ENCODE peak calls at places on chromosomes 16 and 17, in nine cellular contexts. One of them, this sample, is unnamed.

GRCh38 chr17:57442914-57443571 is 186.7 kb downstream of the MSI2 start:
- DNase-seq in AG09309: no peak
- DNase-seq in CD8-positive, alpha-beta T cell: peak
- DNase-seq in stomach: peak
- DNase-seq in suprapubic skin: no peak
- DNase-seq in H1: no peak
- DNase-seq in cardiac fibroblast: peak
- DNase-seq in cardiac muscle cell: peak
- DNase-seq in fibroblast of pulmonary artery: no peak
- DNase-seq in this sample: peak

GRCh38 chr17:32485261-32485955 is 1.4 kb upstream of the CDK5R1 start:
- DNase-seq in AG09309: no peak
- DNase-seq in CD8-positive, alpha-beta T cell: no peak
- DNase-seq in stomach: no peak
- DNase-seq in suprapubic skin: peak
- DNase-seq in H1: no peak
- DNase-seq in cardiac fibroblast: no peak
- DNase-seq in cardiac muscle cell: no peak
- DNase-seq in fibroblast of pulmonary artery: no peak
- DNase-seq in this sample: no peak

GRCh38 chr17:66426397-66427033 is 124.1 kb downstream of the PRKCA start:
- DNase-seq in AG09309: no peak
- DNase-seq in CD8-positive, alpha-beta T cell: peak
- DNase-seq in stomach: no peak
- DNase-seq in suprapubic skin: no peak
- DNase-seq in H1: no peak
- DNase-seq in cardiac fibroblast: peak
- DNase-seq in cardiac muscle cell: no peak
- DNase-seq in fibroblast of pulmonary artery: peak
- DNase-seq in this sample: peak

GRCh38 chr17:3993493-3994220 is 29.4 kb upstream of the ATP2A3 start:
- DNase-seq in AG09309: no peak
- DNase-seq in CD8-positive, alpha-beta T cell: no peak
- DNase-seq in stomach: no peak
- DNase-seq in suprapubic skin: peak
- DNase-seq in H1: no peak
- DNase-seq in cardiac fibroblast: no peak
- DNase-seq in cardiac muscle cell: no peak
- DNase-seq in fibroblast of pulmonary artery: no peak
- DNase-seq in this sample: no peak

GRCh38 chr17:9937164-9937835 is 32.2 kb upstream of the RCVRN start:
- DNase-seq in AG09309: peak
- DNase-seq in CD8-positive, alpha-beta T cell: no peak
- DNase-seq in stomach: no peak
- DNase-seq in suprapubic skin: peak
- DNase-seq in H1: no peak
- DNase-seq in cardiac fibroblast: no peak
- DNase-seq in cardiac muscle cell: no peak
- DNase-seq in fibroblast of pulmonary artery: no peak
- DNase-seq in this sample: no peak

GRCh38 chr16:19517424-19518089 is 4.3 kb downstream of the GDE1 start:
- DNase-seq in AG09309: no peak
- DNase-seq in CD8-positive, alpha-beta T cell: no peak
- DNase-seq in stomach: no peak
- DNase-seq in suprapubic skin: no peak
- DNase-seq in H1: no peak
- DNase-seq in cardiac fibroblast: peak
- DNase-seq in cardiac muscle cell: no peak
- DNase-seq in fibroblast of pulmonary artery: no peak
- DNase-seq in this sample: no peak

GRCh38 chr16:49484454-49484853 is 110.8 kb downstream of the C16orf78 start:
- DNase-seq in AG09309: no peak
- DNase-seq in CD8-positive, alpha-beta T cell: no peak
- DNase-seq in stomach: peak
- DNase-seq in suprapubic skin: peak
- DNase-seq in H1: peak
- DNase-seq in cardiac fibroblast: peak
- DNase-seq in cardiac muscle cell: peak
- DNase-seq in fibroblast of pulmonary artery: peak
- DNase-seq in this sample: no peak

GRCh38 chr16:84532299-84532724 is 27.9 kb upstream of the MEAK7 start:
- DNase-seq in AG09309: peak
- DNase-seq in CD8-positive, alpha-beta T cell: no peak
- DNase-seq in stomach: no peak
- DNase-seq in suprapubic skin: no peak
- DNase-seq in H1: no peak
- DNase-seq in cardiac fibroblast: peak
- DNase-seq in cardiac muscle cell: peak
- DNase-seq in fibroblast of pulmonary artery: peak
- DNase-seq in this sample: no peak

GRCh38 chr16:27529962-27530361 is 19.8 kb downstream of the GTF3C1 start:
- DNase-seq in AG09309: peak
- DNase-seq in CD8-positive, alpha-beta T cell: no peak
- DNase-seq in stomach: no peak
- DNase-seq in suprapubic skin: no peak
- DNase-seq in H1: no peak
- DNase-seq in cardiac fibroblast: peak
- DNase-seq in cardiac muscle cell: no peak
- DNase-seq in fibroblast of pulmonary artery: no peak
- DNase-seq in this sample: no peak

GRCh38 chr16:12271006-12271405 is 294.5 kb downstream of the SNX29 start:
- DNase-seq in AG09309: no peak
- DNase-seq in CD8-positive, alpha-beta T cell: no peak
- DNase-seq in stomach: no peak
- DNase-seq in suprapubic skin: no peak
- DNase-seq in H1: peak
- DNase-seq in cardiac fibroblast: peak
- DNase-seq in cardiac muscle cell: no peak
- DNase-seq in fibroblast of pulmonary artery: no peak
- DNase-seq in this sample: peak

GRCh38 chr17:2011421-2012371 is 13.4 kb downstream of the RTN4RL1 start:
- DNase-seq in AG09309: no peak
- DNase-seq in CD8-positive, alpha-beta T cell: no peak
- DNase-seq in stomach: peak
- DNase-seq in suprapubic skin: peak
- DNase-seq in H1: no peak
- DNase-seq in cardiac fibroblast: peak
- DNase-seq in cardiac muscle cell: no peak
- DNase-seq in fibroblast of pulmonary artery: no peak
- DNase-seq in this sample: peak

GRCh38 chr17:280901-281300 is 71.7 kb downstream of the RPH3AL start:
- DNase-seq in AG09309: no peak
- DNase-seq in CD8-positive, alpha-beta T cell: no peak
- DNase-seq in stomach: peak
- DNase-seq in suprapubic skin: no peak
- DNase-seq in H1: peak
- DNase-seq in cardiac fibroblast: no peak
- DNase-seq in cardiac muscle cell: no peak
- DNase-seq in fibroblast of pulmonary artery: no peak
- DNase-seq in this sample: no peak

GRCh38 chr17:37742762-37743611 is 1.9 kb downstream of the HNF1B start:
- DNase-seq in AG09309: no peak
- DNase-seq in CD8-positive, alpha-beta T cell: no peak
- DNase-seq in stomach: peak
- DNase-seq in suprapubic skin: no peak
- DNase-seq in H1: peak
- DNase-seq in cardiac fibroblast: no peak
- DNase-seq in cardiac muscle cell: peak
- DNase-seq in fibroblast of pulmonary artery: no peak
- DNase-seq in this sample: no peak

GRCh38 chr17:74274060-74274702 is at the start of gene DNAI2:
- DNase-seq in AG09309: no peak
- DNase-seq in CD8-positive, alpha-beta T cell: peak
- DNase-seq in stomach: no peak
- DNase-seq in suprapubic skin: no peak
- DNase-seq in H1: peak
- DNase-seq in cardiac fibroblast: no peak
- DNase-seq in cardiac muscle cell: peak
- DNase-seq in fibroblast of pulmonary artery: no peak
- DNase-seq in this sample: peak

GRCh38 chr16:67246945-67247697 is at the start of gene FHOD1:
- DNase-seq in AG09309: peak
- DNase-seq in CD8-positive, alpha-beta T cell: peak
- DNase-seq in stomach: peak
- DNase-seq in suprapubic skin: peak
- DNase-seq in H1: peak
- DNase-seq in cardiac fibroblast: peak
- DNase-seq in cardiac muscle cell: peak
- DNase-seq in fibroblast of pulmonary artery: peak
- DNase-seq in this sample: peak

GRCh38 chr16:48295493-48296281 is 48.3 kb upstream of the ABCC11 start:
- DNase-seq in AG09309: no peak
- DNase-seq in CD8-positive, alpha-beta T cell: no peak
- DNase-seq in stomach: no peak
- DNase-seq in suprapubic skin: no peak
- DNase-seq in H1: no peak
- DNase-seq in cardiac fibroblast: no peak
- DNase-seq in cardiac muscle cell: no peak
- DNase-seq in fibroblast of pulmonary artery: no peak
- DNase-seq in this sample: no peak

GRCh38 chr16:77912617-77913016 is 109.7 kb upstream of the CLEC3A start:
- DNase-seq in AG09309: no peak
- DNase-seq in CD8-positive, alpha-beta T cell: no peak
- DNase-seq in stomach: no peak
- DNase-seq in suprapubic skin: no peak
- DNase-seq in H1: no peak
- DNase-seq in cardiac fibroblast: no peak
- DNase-seq in cardiac muscle cell: no peak
- DNase-seq in fibroblast of pulmonary artery: no peak
- DNase-seq in this sample: peak
- TF ChIP-seq CTCF in AG09309: no peak
- TF ChIP-seq CTCF in CD8-positive, alpha-beta T cell: no peak
- TF ChIP-seq CTCF in stomach: no peak
- TF ChIP-seq CTCF in suprapubic skin: no peak
- TF ChIP-seq CTCF in H1: no peak
- TF ChIP-seq CTCF in cardiac fibroblast: no peak
- TF ChIP-seq CTCF in cardiac muscle cell: no peak
- TF ChIP-seq CTCF in fibroblast of pulmonary artery: no peak
- TF ChIP-seq CTCF in this sample: no peak

DNA sequence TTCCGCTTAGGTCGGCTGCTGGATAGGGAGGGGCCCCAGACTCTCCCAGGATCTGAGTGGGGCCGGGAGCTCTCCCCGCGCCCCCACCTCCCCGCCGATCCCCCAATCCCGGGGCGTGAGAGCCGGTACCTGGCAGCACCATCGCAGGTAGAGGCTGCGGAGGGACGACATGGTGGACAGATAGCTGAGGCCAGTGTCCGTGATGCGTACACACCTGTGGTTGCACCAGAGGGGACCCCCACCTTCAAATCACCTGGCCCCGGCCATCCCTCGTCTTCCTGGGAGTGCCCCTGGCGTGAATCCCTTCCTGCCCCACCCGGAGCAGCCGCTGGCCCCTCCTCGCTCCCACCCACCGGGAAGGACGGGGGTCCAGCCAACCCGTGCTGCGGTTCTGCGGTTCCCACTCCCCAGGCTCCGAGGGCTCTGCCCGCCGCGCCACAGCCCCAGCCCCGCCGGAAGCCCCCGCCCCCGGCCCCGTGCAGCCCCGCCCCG is 4.7 kb upstream of the WDR24 start:
- DNase-seq in AG09309: no peak
- DNase-seq in CD8-positive, alpha-beta T cell: no peak
- DNase-seq in stomach: no peak
- DNase-seq in suprapubic skin: no peak
- DNase-seq in H1: peak
- DNase-seq in cardiac fibroblast: no peak
- DNase-seq in cardiac muscle cell: no peak
- DNase-seq in fibroblast of pulmonary artery: no peak
- DNase-seq in this sample: no peak
- H3K4me3 ChIP-seq in AG09309: no peak
- H3K4me3 ChIP-seq in CD8-positive, alpha-beta T cell: peak
- H3K4me3 ChIP-seq in stomach: peak
- H3K4me3 ChIP-seq in suprapubic skin: peak
- H3K4me3 ChIP-seq in H1: peak
- H3K4me3 ChIP-seq in cardiac fibroblast: no peak
- H3K4me3 ChIP-seq in cardiac muscle cell: no peak
- H3K4me3 ChIP-seq in fibroblast of pulmonary artery: no peak
- H3K4me3 ChIP-seq in this sample: no peak

DNA sequence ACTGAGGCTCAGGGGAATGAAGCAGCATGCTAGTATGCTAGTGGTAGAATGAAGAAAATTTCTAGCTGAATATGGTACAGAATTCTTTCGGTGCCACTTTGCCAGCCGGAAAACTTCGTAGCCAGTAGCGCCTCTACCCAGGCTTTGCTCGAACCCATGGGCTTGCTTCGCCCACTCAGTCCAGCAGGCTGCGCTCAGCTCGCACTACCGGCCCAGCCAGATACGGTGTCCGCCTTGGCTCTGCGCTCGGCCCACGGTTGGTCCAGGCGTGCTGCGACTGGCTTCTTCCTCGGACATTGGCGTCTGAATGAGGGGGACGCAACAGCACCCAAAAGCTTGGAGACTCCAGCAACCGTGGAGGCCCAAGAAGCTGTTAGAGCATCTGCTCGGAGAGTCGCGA is 372.5 kb upstream of the CDH8 start:
- DNase-seq in AG09309: no peak
- DNase-seq in CD8-positive, alpha-beta T cell: no peak
- DNase-seq in stomach: no peak
- DNase-seq in suprapubic skin: no peak
- DNase-seq in H1: peak
- DNase-seq in cardiac fibroblast: no peak
- DNase-seq in cardiac muscle cell: peak
- DNase-seq in fibroblast of pulmonary artery: no peak
- DNase-seq in this sample: no peak
- TF ChIP-seq CTCF in AG09309: no peak
- TF ChIP-seq CTCF in CD8-positive, alpha-beta T cell: no peak
- TF ChIP-seq CTCF in stomach: no peak
- TF ChIP-seq CTCF in suprapubic skin: no peak
- TF ChIP-seq CTCF in H1: peak
- TF ChIP-seq CTCF in cardiac fibroblast: no peak
- TF ChIP-seq CTCF in cardiac muscle cell: no peak
- TF ChIP-seq CTCF in fibroblast of pulmonary artery: no peak
- TF ChIP-seq CTCF in this sample: no peak

DNA sequence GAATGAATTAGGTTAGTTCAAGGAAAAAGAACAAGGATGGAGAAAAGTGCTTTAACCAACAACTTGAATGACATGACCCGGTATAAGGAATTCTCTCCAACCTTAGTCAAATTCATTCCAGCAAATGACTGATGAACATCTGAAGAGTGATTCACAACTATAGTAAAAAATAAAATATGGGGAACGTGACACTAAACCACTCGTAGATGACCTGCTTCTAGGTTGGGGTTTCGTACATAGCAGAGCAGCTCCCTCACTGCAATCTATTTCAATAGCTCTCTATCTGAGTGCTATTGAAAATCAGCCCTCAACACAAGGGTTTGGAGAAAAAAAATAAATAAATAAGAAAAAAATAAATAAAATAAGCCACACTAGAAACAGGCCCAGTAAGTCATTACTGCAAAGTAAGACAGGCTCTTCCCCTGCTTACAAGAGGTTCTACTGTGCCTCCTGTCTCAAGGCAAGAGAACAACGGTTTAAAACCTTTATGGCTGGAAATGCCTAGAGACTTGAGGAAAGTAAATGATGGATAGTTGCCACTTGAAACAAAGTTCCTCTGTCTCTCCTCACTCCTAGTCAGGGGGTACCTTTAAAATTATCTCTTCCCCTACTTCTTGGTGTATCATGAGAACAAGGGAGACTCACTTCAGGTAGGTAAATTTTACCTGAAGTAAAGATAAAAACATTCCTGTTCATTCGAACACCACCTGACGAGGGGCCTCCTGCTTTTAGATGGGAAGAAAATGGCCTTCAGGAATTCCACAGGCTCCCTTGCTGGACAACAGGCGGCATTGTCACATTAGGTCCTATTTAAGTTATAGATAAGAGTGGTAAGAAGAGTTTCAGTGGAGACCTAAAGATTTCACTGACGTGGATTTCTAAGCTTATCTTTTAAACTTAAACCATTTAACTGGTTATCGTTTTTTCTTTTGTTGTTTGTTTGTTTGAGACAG is 20.5 kb downstream of the COG7 start:
- DNase-seq in AG09309: no peak
- DNase-seq in CD8-positive, alpha-beta T cell: no peak
- DNase-seq in stomach: no peak
- DNase-seq in suprapubic skin: no peak
- DNase-seq in H1: no peak
- DNase-seq in cardiac fibroblast: no peak
- DNase-seq in cardiac muscle cell: no peak
- DNase-seq in fibroblast of pulmonary artery: peak
- DNase-seq in this sample: no peak
- H3K4me3 ChIP-seq in AG09309: no peak
- H3K4me3 ChIP-seq in CD8-positive, alpha-beta T cell: no peak
- H3K4me3 ChIP-seq in stomach: no peak
- H3K4me3 ChIP-seq in suprapubic skin: no peak
- H3K4me3 ChIP-seq in H1: no peak
- H3K4me3 ChIP-seq in cardiac fibroblast: no peak
- H3K4me3 ChIP-seq in cardiac muscle cell: no peak
- H3K4me3 ChIP-seq in fibroblast of pulmonary artery: no peak
- H3K4me3 ChIP-seq in this sample: no peak

This sample was measured in NB4.